ENCODE peak calls at places on chromosome X, in eight cellular contexts. I is GM20000, F is RWPE1, S is M059J, T is psoas muscle, M is bronchial epithelial cell, K is transverse colon, P is stomach. L is an unnamed sample.

GRCh38 chrX:13254076-13254785 is 65.6 kb downstream of the ATXN3L start:
- DNase-seq in K (peak), I (peak), S (peak), M (peak), F (peak), P (no peak), T (no peak), L (peak)

GRCh38 chrX:12946838-12947544 is 27.9 kb upstream of the TMSB4X start:
- DNase-seq in T (peak), I (peak), F (peak), K (peak), P (peak), S (peak), M (peak), L (peak)

GRCh38 chrX:48487362-48487785 is 11.4 kb downstream of the FTSJ1 start:
- DNase-seq in P (peak), I (no peak), S (peak), M (peak), F (peak), K (no peak), T (no peak), L (no peak)

GRCh38 chrX:149453911-149454820 is 50.9 kb downstream of the IDS start:
- DNase-seq in T (no peak), F (no peak), I (no peak), M (peak), P (no peak), S (no peak), K (no peak), L (peak)

GRCh38 chrX:112642349-112642748 is 37.4 kb downstream of the LHFPL1 start:
- DNase-seq in P (peak), T (no peak), M (peak), S (peak), I (peak), K (peak), F (peak), L (peak)

GRCh38 chrX:68183612-68184214 is 249.6 kb downstream of the OPHN1 start:
- DNase-seq in M (peak), T (no peak), I (no peak), P (no peak), K (no peak), F (peak), S (peak), L (peak)

GRCh38 chrX:53686151-53686885 is at the start of gene HUWE1:
- DNase-seq in I (peak), K (peak), S (peak), M (peak), F (peak), T (peak), P (peak), L (peak)

GRCh38 chrX:76555816-76556215 is 128.3 kb downstream of the MAGEE1 start:
- DNase-seq in M (peak), S (peak), P (no peak), I (peak), K (no peak), T (no peak), F (no peak), L (peak)

GRCh38 chrX:18702362-18703195 is 4.9 kb upstream of the PPEF1 start:
- DNase-seq in P (no peak), S (peak), I (no peak), T (no peak), K (no peak), M (peak), F (peak), L (peak)

GRCh38 chrX:44344687-44345086 is 1.2 kb upstream of the EFHC2 start:
- DNase-seq in I (no peak), K (no peak), M (no peak), S (no peak), T (no peak), P (no peak), F (no peak), L (no peak)

GRCh38 chrX:74251006-74251930 is 52.7 kb upstream of the ZCCHC13 start:
- DNase-seq in T (no peak), P (no peak), F (no peak), S (peak), K (peak), I (no peak), M (peak), L (peak)

GRCh38 chrX:150856785-150857184 is 41.7 kb downstream of the CD99L2 start:
- DNase-seq in F (no peak), T (no peak), M (no peak), I (no peak), S (no peak), P (no peak), K (no peak), L (no peak)

GRCh38 chrX:145923376-145923775 is 105.7 kb downstream of the SLITRK2 start:
- DNase-seq in I (no peak), F (no peak), S (no peak), M (no peak), P (no peak), T (no peak), K (no peak), L (no peak)

GRCh38 chrX:68492583-68492982 is 6.3 kb upstream of the YIPF6 start:
- DNase-seq in M (no peak), P (no peak), F (no peak), T (no peak), I (no peak), S (no peak), K (no peak), L (no peak)

L was measured in NCI-H69.